ENCODE peak calls at places on chromosomes 2 and 18, in five cellular contexts. A, L, Z, M and J are unnamed samples.

GRCh38 chr2:190607657-190608357 is 41.1 kb upstream of the NAB1 start:
- DNase-seq in A (no peak), L (no peak), Z (peak), M (no peak), J (no peak)

GRCh38 chr18:64410685-64411084 is 261.8 kb upstream of the LINC00305 start:
- DNase-seq in A (no peak), L (no peak), Z (no peak), M (no peak), J (no peak)

GRCh38 chr2:929011-929735 is 21.5 kb upstream of the SNTG2 start:
- DNase-seq in A (no peak), L (no peak), Z (no peak), M (no peak), J (no peak)

GRCh38 chr2:75476778-75477177 is 84.0 kb downstream of the EVA1A start:
- DNase-seq in A (no peak), L (no peak), Z (no peak), M (no peak), J (no peak)

GRCh38 chr18:46950064-46950656 is 32.8 kb downstream of the KATNAL2 start:
- DNase-seq in A (peak), L (peak), Z (peak), M (no peak), J (peak)

GRCh38 chr2:163731735-163732134 is 4.1 kb downstream of the FIGN start:
- DNase-seq in A (no peak), L (no peak), Z (no peak), M (no peak), J (no peak)

GRCh38 chr2:240922234-240922981 is 16.3 kb downstream of the CROCC2 start:
- DNase-seq in A (peak), L (no peak), Z (no peak), M (no peak), J (no peak)

GRCh38 chr2:109612991-109613921 is 510 bp downstream of the SEPTIN10 start:
- DNase-seq in A (peak), L (peak), Z (peak), M (no peak), J (no peak)

GRCh38 chr2:57892920-57893319 is 153.7 kb upstream of the VRK2 start:
- DNase-seq in A (no peak), L (no peak), Z (no peak), M (peak), J (no peak)
- H3K27ac ChIP-seq in A (no peak), L (no peak), Z (no peak), M (peak), J (no peak)

DNA sequence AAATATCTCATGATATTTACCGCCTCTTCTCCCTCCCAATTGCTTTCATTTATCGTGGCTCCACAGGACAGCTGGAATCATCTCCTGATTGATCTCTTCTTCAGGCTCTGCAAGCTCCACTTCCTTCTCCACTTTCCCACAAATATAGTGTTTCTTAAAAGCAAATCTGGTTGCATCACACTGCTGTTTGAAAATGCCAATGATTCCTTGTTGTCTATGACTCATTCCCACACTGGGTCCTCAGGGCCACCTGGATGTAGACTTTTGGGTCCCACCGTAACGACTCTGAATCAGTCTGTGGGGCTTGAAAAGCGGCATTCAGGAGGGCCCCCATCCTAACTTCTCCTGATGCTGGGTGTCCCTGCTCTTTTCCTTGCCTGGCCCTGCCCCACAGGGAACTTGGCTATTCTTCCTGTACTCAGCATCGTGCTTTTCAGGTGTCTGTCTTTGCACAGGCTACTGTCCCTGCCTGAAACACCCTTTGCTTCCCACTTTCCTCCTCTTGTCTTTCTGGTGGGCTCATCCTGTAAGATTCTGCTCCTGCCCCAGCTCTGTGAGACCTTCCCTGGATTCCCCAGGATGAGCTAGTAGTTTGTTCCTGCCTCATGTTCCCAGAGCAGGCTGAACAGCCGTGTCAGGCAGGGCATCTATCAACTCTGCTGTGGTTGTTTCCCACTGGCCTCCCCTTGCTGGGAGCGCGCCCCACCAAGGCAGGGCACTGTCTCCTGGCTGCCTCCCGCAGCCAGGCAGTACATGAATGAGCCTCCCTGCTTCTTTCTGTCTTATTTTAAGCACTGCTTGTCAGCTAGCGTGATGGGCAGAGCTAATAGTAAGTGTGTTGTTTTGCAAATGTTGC is 111.9 kb downstream of the KCTD1 start:
- DNase-seq in A (no peak), L (peak), Z (peak), M (no peak), J (no peak)
- TF ChIP-seq CHD2 in A (no peak), L (no peak), Z (no peak), M (no peak), J (no peak)

GRCh38 chr2:26189751-26190150 is 16.9 kb downstream of the GAREM2 start:
- DNase-seq in A (no peak), L (no peak), Z (no peak), M (no peak), J (no peak)
- H3K27ac ChIP-seq in A (no peak), L (no peak), Z (no peak), M (no peak), J (no peak)

GRCh38 chr2:102063360-102063947 is 71.7 kb downstream of the IL1R2 start:
- DNase-seq in A (no peak), L (no peak), Z (no peak), M (no peak), J (peak)

GRCh38 chr2:102065675-102066252 is 74.0 kb downstream of the IL1R2 start:
- DNase-seq in A (no peak), L (peak), Z (peak), M (no peak), J (peak)

GRCh38 chr2:102062802-102063201 is 71.0 kb downstream of the IL1R2 start:
- DNase-seq in A (no peak), L (no peak), Z (no peak), M (no peak), J (peak)

GRCh38 chr2:102064679-102065674 is 73.2 kb downstream of the IL1R2 start:
- DNase-seq in A (peak), L (peak), Z (peak), M (no peak), J (peak)

DNA sequence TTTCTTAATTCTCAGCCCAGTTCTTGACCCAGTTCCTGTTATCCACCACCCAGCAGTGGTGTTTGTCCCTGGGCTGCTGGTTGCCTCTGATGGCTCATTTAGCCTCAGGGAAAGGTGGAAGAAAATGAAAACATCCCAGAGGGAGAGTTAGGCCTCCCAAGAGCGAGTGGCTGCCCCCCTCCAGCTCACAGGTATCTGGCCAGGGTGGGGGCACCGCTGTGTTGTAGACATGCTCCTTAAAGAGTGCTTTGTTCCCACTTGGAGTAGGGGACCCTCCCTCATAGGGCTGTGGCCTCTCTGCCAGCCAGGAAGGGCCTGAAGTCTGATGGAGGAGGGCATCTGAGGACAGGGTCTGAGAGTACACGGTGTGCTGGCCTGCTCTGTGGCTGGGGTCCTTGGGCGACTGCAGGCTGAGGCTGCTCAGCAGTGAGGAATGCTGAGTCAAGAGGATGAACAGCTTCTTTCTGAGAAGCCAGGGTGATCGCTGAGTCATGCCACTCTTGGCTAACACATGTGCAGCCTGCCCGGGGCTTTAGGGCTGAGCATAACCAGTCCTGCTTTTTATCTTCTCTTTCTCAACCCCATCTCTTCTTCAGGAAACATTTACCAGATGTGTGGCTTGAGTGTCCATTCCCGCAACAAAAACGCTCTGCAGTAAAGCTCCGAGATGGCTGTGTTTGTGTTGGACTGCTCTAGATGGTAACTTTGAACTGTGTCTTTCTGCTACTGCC is 72.4 kb downstream of the IL1R2 start:
- DNase-seq in A (peak), L (peak), Z (peak), M (no peak), J (peak)
- TF ChIP-seq CHD2 in A (no peak), L (no peak), Z (no peak), M (no peak), J (no peak)

GRCh38 chr2:148613231-148614023 is 31.1 kb upstream of the EPC2 start:
- DNase-seq in A (no peak), L (no peak), Z (no peak), M (no peak), J (no peak)
- H3K27ac ChIP-seq in A (no peak), L (no peak), Z (no peak), M (no peak), J (no peak)

GRCh38 chr2:102122115-102122514 is 20.4 kb upstream of the IL1R1 start:
- DNase-seq in A (no peak), L (no peak), Z (no peak), M (no peak), J (no peak)
- TF ChIP-seq CHD2 in A (no peak), L (no peak), Z (no peak), M (no peak), J (no peak)

DNA sequence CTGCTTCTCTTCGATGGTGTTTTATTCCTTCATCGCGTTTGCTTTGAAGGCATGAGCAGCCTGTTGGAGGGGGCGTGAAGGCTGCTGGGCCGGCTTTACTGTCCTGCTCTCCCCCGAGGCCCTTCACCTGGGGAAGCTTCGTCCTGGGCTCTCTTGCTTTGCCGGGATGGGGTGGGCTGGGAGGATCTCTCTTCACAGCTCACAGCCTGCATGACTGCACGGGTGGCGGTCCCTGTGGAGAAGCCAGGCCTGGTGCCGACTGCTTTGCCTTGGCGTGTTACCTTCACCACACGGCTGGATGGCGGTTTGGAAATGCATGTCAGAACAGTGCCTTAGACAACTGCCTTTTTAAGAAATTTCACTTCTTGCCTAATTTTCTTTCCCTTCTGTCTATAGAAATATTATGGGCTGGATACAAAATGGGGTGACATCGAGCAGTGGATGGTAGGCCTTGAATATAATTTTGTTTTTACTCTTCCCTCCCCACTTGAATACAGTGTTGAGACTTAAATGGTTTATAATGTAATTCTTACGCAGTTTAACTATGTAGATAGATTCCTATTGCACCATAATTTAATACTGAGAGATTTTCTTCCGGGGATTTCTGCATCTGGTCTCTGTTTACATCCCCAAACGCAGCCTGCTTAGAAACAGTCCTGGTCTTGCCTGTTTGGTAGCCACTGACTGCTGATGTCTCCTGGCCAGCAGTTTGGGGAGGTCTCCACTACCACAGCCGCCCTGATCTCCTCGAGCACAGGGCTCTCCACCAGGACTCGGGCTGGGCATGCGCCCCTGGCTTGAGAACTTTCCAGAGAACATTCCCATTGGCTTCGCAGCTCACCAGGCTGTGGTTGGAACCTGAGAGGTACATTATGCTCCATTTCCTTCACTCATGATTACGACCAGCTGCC is 81.0 kb upstream of the RBM44 start:
- DNase-seq in A (peak), L (no peak), Z (no peak), M (no peak), J (no peak)
- H3K27ac ChIP-seq in A (peak), L (no peak), Z (no peak), M (no peak), J (no peak)

GRCh38 chr2:53129851-53130250 is 637.8 kb upstream of the CHAC2 start:
- DNase-seq in A (no peak), L (no peak), Z (no peak), M (no peak), J (no peak)

GRCh38 chr2:53131416-53131815 is 636.2 kb upstream of the CHAC2 start:
- DNase-seq in A (no peak), L (no peak), Z (no peak), M (no peak), J (no peak)

GRCh38 chr2:53127061-53127650 is 640.4 kb upstream of the CHAC2 start:
- DNase-seq in A (no peak), L (no peak), Z (no peak), M (no peak), J (no peak)

GRCh38 chr2:53130441-53130943 is 637.1 kb upstream of the CHAC2 start:
- DNase-seq in A (no peak), L (no peak), Z (no peak), M (no peak), J (no peak)
- TF ChIP-seq CHD2 in A (no peak), L (no peak), Z (no peak), M (no peak), J (no peak)